ENCODE peak calls at places on chromosomes 3 and 15, in four cellular contexts. One of them, this sample, is unnamed.

GRCh38 chr3:183158552-183159006 is 4.0 kb downstream of the LAMP3 start:
- DNase-seq in substantia nigra: no peak
- DNase-seq in kidney: no peak
- DNase-seq in heart right ventricle: no peak
- DNase-seq in this sample: no peak

GRCh38 chr3:98110191-98110908 is 20.2 kb upstream of the OR5H1 start:
- DNase-seq in substantia nigra: no peak
- DNase-seq in heart right ventricle: no peak
- DNase-seq in kidney: no peak
- DNase-seq in this sample: no peak

GRCh38 chr15:80396094-80396493 is 8.1 kb upstream of the ARNT2 start:
- DNase-seq in kidney: no peak
- DNase-seq in heart right ventricle: no peak
- DNase-seq in substantia nigra: no peak
- DNase-seq in this sample: no peak

GRCh38 chr15:45521596-45522167 is 873 bp downstream of the SLC30A4 start:
- DNase-seq in heart right ventricle: no peak
- DNase-seq in kidney: no peak
- DNase-seq in substantia nigra: no peak
- DNase-seq in this sample: no peak

GRCh38 chr3:124281453-124282316 is 289.8 kb upstream of the ROPN1 start:
- DNase-seq in heart right ventricle: peak; percentile 56
- DNase-seq in kidney: no peak
- DNase-seq in substantia nigra: no peak
- DNase-seq in this sample: no peak

GRCh38 chr3:117692416-117692995 is 982.9 kb downstream of the TUSC7 start:
- DNase-seq in heart right ventricle: no peak
- DNase-seq in kidney: no peak
- DNase-seq in substantia nigra: no peak
- DNase-seq in this sample: no peak

GRCh38 chr3:43399034-43399433 is 112.7 kb downstream of the SNRK start:
- DNase-seq in substantia nigra: no peak
- DNase-seq in kidney: no peak
- DNase-seq in heart right ventricle: no peak
- DNase-seq in this sample: no peak

GRCh38 chr15:99476413-99477222 is 89.2 kb upstream of the MEF2A start:
- DNase-seq in substantia nigra: no peak
- DNase-seq in kidney: peak; percentile 84
- DNase-seq in heart right ventricle: no peak
- DNase-seq in this sample: peak; percentile 77

GRCh38 chr3:142278451-142278850 is 53.1 kb upstream of the GK5 start:
- DNase-seq in kidney: no peak
- DNase-seq in heart right ventricle: no peak
- DNase-seq in substantia nigra: no peak
- DNase-seq in this sample: no peak

GRCh38 chr15:67805871-67806538 is 19.3 kb upstream of the SKOR1 start:
- DNase-seq in heart right ventricle: no peak
- DNase-seq in substantia nigra: no peak
- DNase-seq in kidney: no peak
- DNase-seq in this sample: no peak

GRCh38 chr15:68980786-68981185 is 33.7 kb upstream of the NOX5 start:
- DNase-seq in substantia nigra: no peak
- DNase-seq in kidney: no peak
- DNase-seq in heart right ventricle: no peak
- DNase-seq in this sample: no peak

GRCh38 chr3:46368569-46368968 is 2.2 kb upstream of the CCR5 start:
- DNase-seq in substantia nigra: peak; percentile 16
- DNase-seq in heart right ventricle: peak; percentile 44
- DNase-seq in kidney: peak; percentile 80
- DNase-seq in this sample: peak; percentile 36

GRCh38 chr3:46371802-46372340 is 1.1 kb downstream of the CCR5 start:
- DNase-seq in kidney: no peak
- DNase-seq in substantia nigra: no peak
- DNase-seq in heart right ventricle: no peak
- DNase-seq in this sample: no peak

GRCh38 chr3:46367811-46368210 is 2.9 kb upstream of the CCR5 start:
- DNase-seq in kidney: no peak
- DNase-seq in heart right ventricle: no peak
- DNase-seq in substantia nigra: no peak
- DNase-seq in this sample: no peak

GRCh38 chr3:46370784-46371183 is at the start of gene CCR5:
- DNase-seq in kidney: no peak
- DNase-seq in substantia nigra: no peak
- DNase-seq in heart right ventricle: no peak
- DNase-seq in this sample: no peak

DNA sequence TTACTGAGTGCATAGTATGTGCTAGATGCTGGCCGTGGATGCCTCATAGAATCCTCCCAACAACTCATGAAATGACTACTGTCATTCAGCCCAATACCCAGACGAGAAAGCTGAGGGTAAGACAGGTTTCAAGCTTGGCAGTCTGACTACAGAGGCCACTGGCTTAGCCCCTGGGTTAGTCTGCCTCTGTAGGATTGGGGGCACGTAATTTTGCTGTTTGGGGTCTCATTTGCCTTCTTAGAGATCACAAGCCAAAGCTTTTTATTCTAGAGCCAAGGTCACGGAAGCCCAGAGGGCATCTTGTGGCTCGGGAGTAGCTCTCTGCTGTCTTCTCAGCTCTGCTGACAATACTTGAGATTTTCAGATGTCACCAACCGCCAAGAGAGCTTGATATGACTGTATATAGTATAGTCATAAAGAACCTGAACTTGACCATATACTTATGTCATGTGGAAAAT is 1.0 kb upstream of the CCR5 start:
- DNase-seq in heart right ventricle: no peak
- DNase-seq in kidney: no peak
- DNase-seq in substantia nigra: no peak
- DNase-seq in this sample: no peak
- H3K27ac ChIP-seq in heart right ventricle: peak overlapping the region; percentile 8
- H3K27ac ChIP-seq in kidney: no peak overlapping the region
- H3K27ac ChIP-seq in substantia nigra: peak overlapping the region; percentile 43
- H3K27ac ChIP-seq in this sample: peak overlapping the region; percentile 47

GRCh38 chr15:95267476-95267875 is 1036.1 kb downstream of the MCTP2 start:
- DNase-seq in heart right ventricle: no peak
- DNase-seq in kidney: no peak
- DNase-seq in substantia nigra: no peak
- DNase-seq in this sample: no peak
- H3K27ac ChIP-seq in heart right ventricle: peak overlapping the region; percentile 58
- H3K27ac ChIP-seq in kidney: peak overlapping the region; percentile 90
- H3K27ac ChIP-seq in substantia nigra: no peak overlapping the region
- H3K27ac ChIP-seq in this sample: no peak overlapping the region

GRCh38 chr15:33100314-33100713 is 94.2 kb downstream of the FMN1 start:
- DNase-seq in kidney: no peak
- DNase-seq in substantia nigra: no peak
- DNase-seq in heart right ventricle: no peak
- DNase-seq in this sample: no peak

GRCh38 chr15:33107950-33108349 is 86.6 kb downstream of the FMN1 start:
- DNase-seq in substantia nigra: no peak
- DNase-seq in kidney: no peak
- DNase-seq in heart right ventricle: no peak
- DNase-seq in this sample: no peak

GRCh38 chr15:33108518-33108917 is 86.0 kb downstream of the FMN1 start:
- DNase-seq in heart right ventricle: no peak
- DNase-seq in substantia nigra: no peak
- DNase-seq in kidney: no peak
- DNase-seq in this sample: no peak

GRCh38 chr15:33101036-33101435 is 93.5 kb downstream of the FMN1 start:
- DNase-seq in heart right ventricle: no peak
- DNase-seq in kidney: no peak
- DNase-seq in substantia nigra: no peak
- DNase-seq in this sample: no peak

DNA sequence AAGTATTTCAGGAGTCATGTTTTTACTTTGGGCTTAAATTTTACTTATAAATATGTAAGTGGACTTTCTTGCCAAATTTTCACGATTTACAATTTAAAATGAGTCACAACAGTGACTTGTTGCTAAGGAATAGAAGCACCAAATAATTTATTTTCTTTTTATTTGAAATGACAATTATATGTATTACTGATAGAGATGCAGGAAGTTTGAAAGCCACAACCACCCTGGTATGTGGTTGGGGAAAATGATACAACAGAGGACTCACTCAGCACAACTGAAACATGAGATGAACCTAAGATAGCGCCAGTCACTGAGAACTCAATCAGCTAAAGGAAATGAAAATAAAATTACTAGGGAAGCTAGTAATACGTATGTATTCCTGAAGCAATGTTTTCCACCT is 90.2 kb downstream of the FMN1 start:
- DNase-seq in substantia nigra: no peak
- DNase-seq in kidney: no peak
- DNase-seq in heart right ventricle: no peak
- DNase-seq in this sample: no peak
- H3K27ac ChIP-seq in substantia nigra: no peak overlapping the region
- H3K27ac ChIP-seq in kidney: no peak overlapping the region
- H3K27ac ChIP-seq in heart right ventricle: no peak overlapping the region
- H3K27ac ChIP-seq in this sample: no peak overlapping the region

GRCh38 chr3:53862241-53862640 is 15.9 kb downstream of the IL17RB start:
- DNase-seq in heart right ventricle: no peak
- DNase-seq in substantia nigra: no peak
- DNase-seq in kidney: no peak
- DNase-seq in this sample: no peak

GRCh38 chr3:53860196-53860595 is 13.8 kb downstream of the IL17RB start:
- DNase-seq in kidney: no peak
- DNase-seq in heart right ventricle: no peak
- DNase-seq in substantia nigra: no peak
- DNase-seq in this sample: no peak

GRCh38 chr3:53856964-53857363 is 10.6 kb downstream of the IL17RB start:
- DNase-seq in substantia nigra: no peak
- DNase-seq in heart right ventricle: no peak
- DNase-seq in kidney: no peak
- DNase-seq in this sample: no peak

GRCh38 chr3:53859178-53859577 is 12.8 kb downstream of the IL17RB start:
- DNase-seq in kidney: no peak
- DNase-seq in heart right ventricle: no peak
- DNase-seq in substantia nigra: no peak
- DNase-seq in this sample: no peak

DNA sequence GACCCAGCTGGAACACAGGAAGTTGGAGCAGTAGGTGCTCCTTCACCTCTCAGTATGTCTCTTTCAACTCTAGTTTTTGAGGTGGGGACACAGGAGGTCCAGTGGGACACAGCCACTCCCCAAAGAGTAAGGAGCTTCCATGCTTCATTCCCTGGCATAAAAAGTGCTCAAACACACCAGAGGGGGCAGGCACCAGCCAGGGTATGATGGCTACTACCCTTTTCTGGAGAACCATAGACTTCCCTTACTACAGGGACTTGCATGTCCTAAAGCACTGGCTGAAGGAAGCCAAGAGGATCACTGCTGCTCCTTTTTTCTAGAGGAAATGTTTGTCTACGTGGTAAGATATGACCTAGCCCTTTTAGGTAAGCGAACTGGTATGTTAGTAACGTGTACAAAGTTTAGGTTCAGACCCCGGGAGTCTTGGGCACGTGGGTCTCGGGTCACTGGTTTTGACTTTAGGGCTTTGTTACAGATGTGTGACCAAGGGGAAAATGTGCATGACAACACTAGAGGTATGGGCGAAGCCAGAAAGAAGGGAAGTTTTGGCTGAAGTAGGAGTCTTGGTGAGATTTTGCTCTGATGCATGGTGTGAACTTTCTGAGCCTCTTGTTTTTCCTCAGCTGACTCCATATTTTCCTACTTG is 11.9 kb downstream of the IL17RB start:
- DNase-seq in kidney: no peak
- DNase-seq in heart right ventricle: no peak
- DNase-seq in substantia nigra: no peak
- DNase-seq in this sample: no peak
- H3K27ac ChIP-seq in kidney: peak overlapping the region; percentile 44
- H3K27ac ChIP-seq in heart right ventricle: no peak overlapping the region
- H3K27ac ChIP-seq in substantia nigra: peak overlapping the region; percentile 20
- H3K27ac ChIP-seq in this sample: no peak overlapping the region

GRCh38 chr3:33440328-33440577 is at the start of gene UBP1:
- DNase-seq in heart right ventricle: no peak
- DNase-seq in substantia nigra: no peak
- DNase-seq in kidney: peak; percentile 100
- DNase-seq in this sample: no peak

GRCh38 chr3:33441322-33441976 is 1.2 kb upstream of the UBP1 start:
- DNase-seq in kidney: no peak
- DNase-seq in substantia nigra: no peak
- DNase-seq in heart right ventricle: no peak
- DNase-seq in this sample: no peak

GRCh38 chr3:33440578-33441321 is 545 bp upstream of the UBP1 start:
- DNase-seq in heart right ventricle: peak; percentile 99
- DNase-seq in kidney: peak; percentile 90
- DNase-seq in substantia nigra: peak; percentile 100
- DNase-seq in this sample: peak; percentile 99

GRCh38 chr3:33439421-33440327 is 531 bp downstream of the UBP1 start:
- DNase-seq in substantia nigra: no peak
- DNase-seq in heart right ventricle: peak; percentile 36
- DNase-seq in kidney: peak; percentile 91
- DNase-seq in this sample: no peak

DNA sequence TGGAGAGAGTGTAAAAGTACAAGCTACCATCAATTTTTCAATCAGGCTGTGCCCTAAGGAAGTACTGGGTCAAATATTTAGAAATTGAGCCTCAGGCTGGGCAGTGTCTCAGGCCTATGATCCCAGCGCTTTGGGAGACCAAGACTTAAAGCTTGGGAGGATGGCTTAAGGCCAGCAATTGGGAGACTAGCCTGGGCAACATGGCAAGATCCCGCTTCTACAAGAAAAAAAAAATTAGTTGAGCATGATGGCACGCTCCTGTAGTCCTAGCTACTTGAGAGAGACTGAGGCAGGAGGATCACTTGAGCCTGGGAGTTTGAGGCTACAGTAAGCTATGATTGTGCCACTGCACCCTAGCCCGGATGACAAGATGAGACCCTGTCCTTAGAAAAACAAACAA is 2.0 kb upstream of the UBP1 start:
- DNase-seq in substantia nigra: no peak
- DNase-seq in kidney: no peak
- DNase-seq in heart right ventricle: no peak
- DNase-seq in this sample: no peak
- H3K27ac ChIP-seq in substantia nigra: no peak overlapping the region
- H3K27ac ChIP-seq in kidney: no peak overlapping the region
- H3K27ac ChIP-seq in heart right ventricle: no peak overlapping the region
- H3K27ac ChIP-seq in this sample: no peak overlapping the region

DNA sequence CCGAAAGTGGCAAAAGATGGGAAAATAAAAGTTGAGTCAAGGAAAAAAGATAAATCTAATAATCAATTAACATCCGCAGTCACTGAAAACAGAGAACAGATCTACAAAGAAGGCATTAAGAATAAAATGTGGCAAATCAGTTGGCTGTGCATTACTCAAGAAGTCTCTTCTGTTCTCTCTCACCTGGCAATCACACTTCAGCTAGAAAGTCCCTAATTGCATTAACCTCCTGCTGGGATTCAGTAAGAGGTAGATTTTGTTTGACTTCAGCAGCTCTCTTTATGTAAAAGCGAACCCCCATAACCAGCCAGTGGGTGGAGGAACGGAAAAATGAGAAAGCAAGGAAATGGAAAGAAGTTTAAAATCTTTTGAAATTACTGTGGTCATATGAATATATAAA is 94.7 kb upstream of the PLXND1 start:
- DNase-seq in substantia nigra: no peak
- DNase-seq in kidney: no peak
- DNase-seq in heart right ventricle: no peak
- DNase-seq in this sample: no peak
- H3K27ac ChIP-seq in substantia nigra: no peak overlapping the region
- H3K27ac ChIP-seq in kidney: no peak overlapping the region
- H3K27ac ChIP-seq in heart right ventricle: no peak overlapping the region
- H3K27ac ChIP-seq in this sample: no peak overlapping the region